ENCODE peak calls at places on chromosome X, in seven cellular contexts. C is BJ; D is CD8-positive, alpha-beta memory T cell; O is cardiac fibroblast; N is PC-3; G is IMR-90; T is thoracic aorta. E is an unnamed sample.

GRCh38 chrX:150258463-150259430 is 104.4 kb upstream of the MAMLD1 start:
- DNase-seq in C (no peak), D (no peak), O (peak), N (no peak), G (peak), T (no peak), E (no peak)

GRCh38 chrX:139832728-139833309 is 100.0 kb downstream of the ATP11C start:
- DNase-seq in C (no peak), D (no peak), O (no peak), N (peak), G (no peak), T (no peak), E (no peak)

GRCh38 chrX:46819136-46819535 is 17.7 kb upstream of the RP2 start:
- DNase-seq in C (no peak), D (no peak), O (no peak), N (no peak), G (no peak), T (no peak), E (no peak)

GRCh38 chrX:85836868-85837267 is 210.5 kb downstream of the CHM start:
- DNase-seq in C (no peak), D (no peak), O (peak), N (peak), G (peak), T (no peak), E (no peak)

GRCh38 chrX:133229361-133229760 is 11.2 kb upstream of the TFDP3 start:
- DNase-seq in C (no peak), D (no peak), O (no peak), N (peak), G (peak), T (no peak), E (no peak)

GRCh38 chrX:18676050-18676449 is 4.1 kb upstream of the RS1 start:
- DNase-seq in C (no peak), D (no peak), O (no peak), N (no peak), G (no peak), T (no peak), E (no peak)

GRCh38 chrX:18883234-18883960 is 100.5 kb downstream of the PHKA2 start:
- DNase-seq in C (no peak), D (no peak), O (no peak), N (peak), G (no peak), T (no peak), E (no peak)

GRCh38 chrX:65608021-65608420 is 59.4 kb upstream of the MSN start:
- DNase-seq in C (no peak), D (no peak), O (no peak), N (no peak), G (no peak), T (no peak), E (no peak)

GRCh38 chrX:21944136-21944615 is 3.7 kb downstream of the SMS start:
- DNase-seq in C (no peak), D (no peak), O (no peak), N (no peak), G (no peak), T (no peak), E (no peak)

GRCh38 chrX:153539171-153539978 is 21.9 kb downstream of the ATP2B3 start:
- DNase-seq in C (no peak), D (peak), O (peak), N (peak), G (peak), T (no peak), E (peak)

GRCh38 chrX:9416562-9417319 is 48.1 kb upstream of the TBL1X start:
- DNase-seq in C (peak), D (no peak), O (peak), N (peak), G (peak), T (no peak), E (no peak)

GRCh38 chrX:9278475-9279270 is 186.2 kb upstream of the TBL1X start:
- DNase-seq in C (no peak), D (no peak), O (no peak), N (no peak), G (peak), T (no peak), E (no peak)

GRCh38 chrX:72254835-72255234 is 16.0 kb upstream of the ERCC6L start:
- DNase-seq in C (no peak), D (no peak), O (no peak), N (no peak), G (no peak), T (no peak), E (no peak)

GRCh38 chrX:50799531-50799961 is 14.4 kb downstream of the SHROOM4 start:
- DNase-seq in C (peak), D (no peak), O (peak), N (no peak), G (peak), T (no peak), E (no peak)

GRCh38 chrX:132488819-132489255 is at the start of gene MBNL3:
- DNase-seq in C (no peak), D (peak), O (peak), N (peak), G (peak), T (no peak), E (peak)

GRCh38 chrX:153727108-153727931 is 2.7 kb downstream of the ABCD1 start:
- DNase-seq in C (no peak), D (no peak), O (no peak), N (peak), G (no peak), T (no peak), E (no peak)

GRCh38 chrX:47637546-47638195 is 7.9 kb upstream of the CFP start:
- DNase-seq in C (no peak), D (no peak), O (no peak), N (no peak), G (no peak), T (no peak), E (no peak)

GRCh38 chrX:12956704-12957541 is 18.0 kb upstream of the TMSB4X start:
- DNase-seq in C (no peak), D (peak), O (peak), N (peak), G (peak), T (no peak), E (peak)

GRCh38 chrX:152904151-152905080 is 6.5 kb downstream of the ZNF185 start:
- DNase-seq in C (no peak), D (no peak), O (peak), N (peak), G (peak), T (no peak), E (no peak)

GRCh38 chrX:150692837-150693781 is at the start of gene MTMR1:
- DNase-seq in C (no peak), D (peak), O (no peak), N (peak), G (no peak), T (no peak), E (no peak)

GRCh38 chrX:70433848-70434351 is 10.7 kb upstream of the DLG3 start:
- DNase-seq in C (no peak), D (peak), O (peak), N (peak), G (peak), T (no peak), E (peak)

GRCh38 chrX:107485019-107485418 is 35.6 kb downstream of the FRMPD3 start:
- DNase-seq in C (no peak), D (no peak), O (no peak), N (no peak), G (no peak), T (no peak), E (no peak)

GRCh38 chrX:129472116-129472515 is 51.2 kb downstream of the SMARCA1 start:
- DNase-seq in C (no peak), D (no peak), O (peak), N (peak), G (peak), T (no peak), E (no peak)

GRCh38 chrX:74325130-74326059 is 21.4 kb downstream of the ZCCHC13 start:
- DNase-seq in C (no peak), D (no peak), O (no peak), N (no peak), G (no peak), T (no peak), E (no peak)

GRCh38 chrX:150873616-150874015 is 24.9 kb downstream of the CD99L2 start:
- DNase-seq in C (no peak), D (no peak), O (peak), N (peak), G (peak), T (peak), E (no peak)

GRCh38 chrX:136395271-136395670 is 92.5 kb upstream of the BRS3 start:
- DNase-seq in C (no peak), D (no peak), O (peak), N (peak), G (peak), T (no peak), E (no peak)

GRCh38 chrX:71198066-71198465 is 25.0 kb upstream of the GJB1 start:
- DNase-seq in C (no peak), D (no peak), O (no peak), N (no peak), G (no peak), T (no peak), E (no peak)

GRCh38 chrX:108443065-108443464 is 3.4 kb downstream of the COL4A5 start:
- DNase-seq in C (no peak), D (no peak), O (no peak), N (no peak), G (no peak), T (no peak), E (no peak)

GRCh38 chrX:8846271-8846670 is 45.1 kb upstream of the FAM9A start:
- DNase-seq in C (no peak), D (no peak), O (no peak), N (no peak), G (no peak), T (no peak), E (no peak)

GRCh38 chrX:12877386-12877785 is 10.5 kb downstream of the TLR7 start:
- DNase-seq in C (no peak), D (no peak), O (no peak), N (no peak), G (no peak), T (no peak), E (no peak)

GRCh38 chrX:331145-331771 is 12.7 kb upstream of the GTPBP6 start:
- DNase-seq in C (no peak), D (peak), O (peak), N (peak), G (peak), T (no peak), E (no peak)

GRCh38 chrX:101117701-101118100 is 19.7 kb downstream of the CENPI start:
- DNase-seq in C (no peak), D (no peak), O (peak), N (no peak), G (peak), T (no peak), E (no peak)

GRCh38 chrX:38513087-38513742 is 48.1 kb upstream of the TSPAN7 start:
- DNase-seq in C (no peak), D (no peak), O (no peak), N (peak), G (no peak), T (no peak), E (no peak)

GRCh38 chrX:6184900-6185515 is 43.7 kb downstream of the NLGN4X start:
- DNase-seq in C (no peak), D (no peak), O (peak), N (no peak), G (no peak), T (no peak), E (no peak)

GRCh38 chrX:103535206-103535605 is 15.9 kb upstream of the RAB40A start:
- DNase-seq in C (no peak), D (no peak), O (no peak), N (no peak), G (no peak), T (no peak), E (no peak)

GRCh38 chrX:103536071-103536470 is 16.8 kb upstream of the RAB40A start:
- DNase-seq in C (no peak), D (no peak), O (peak), N (no peak), G (no peak), T (no peak), E (no peak)

GRCh38 chrX:103531002-103531401 is 11.7 kb upstream of the RAB40A start:
- DNase-seq in C (peak), D (no peak), O (peak), N (no peak), G (peak), T (no peak), E (no peak)

GRCh38 chrX:103530540-103530939 is 11.3 kb upstream of the RAB40A start:
- DNase-seq in C (no peak), D (no peak), O (peak), N (no peak), G (peak), T (no peak), E (no peak)

DNA sequence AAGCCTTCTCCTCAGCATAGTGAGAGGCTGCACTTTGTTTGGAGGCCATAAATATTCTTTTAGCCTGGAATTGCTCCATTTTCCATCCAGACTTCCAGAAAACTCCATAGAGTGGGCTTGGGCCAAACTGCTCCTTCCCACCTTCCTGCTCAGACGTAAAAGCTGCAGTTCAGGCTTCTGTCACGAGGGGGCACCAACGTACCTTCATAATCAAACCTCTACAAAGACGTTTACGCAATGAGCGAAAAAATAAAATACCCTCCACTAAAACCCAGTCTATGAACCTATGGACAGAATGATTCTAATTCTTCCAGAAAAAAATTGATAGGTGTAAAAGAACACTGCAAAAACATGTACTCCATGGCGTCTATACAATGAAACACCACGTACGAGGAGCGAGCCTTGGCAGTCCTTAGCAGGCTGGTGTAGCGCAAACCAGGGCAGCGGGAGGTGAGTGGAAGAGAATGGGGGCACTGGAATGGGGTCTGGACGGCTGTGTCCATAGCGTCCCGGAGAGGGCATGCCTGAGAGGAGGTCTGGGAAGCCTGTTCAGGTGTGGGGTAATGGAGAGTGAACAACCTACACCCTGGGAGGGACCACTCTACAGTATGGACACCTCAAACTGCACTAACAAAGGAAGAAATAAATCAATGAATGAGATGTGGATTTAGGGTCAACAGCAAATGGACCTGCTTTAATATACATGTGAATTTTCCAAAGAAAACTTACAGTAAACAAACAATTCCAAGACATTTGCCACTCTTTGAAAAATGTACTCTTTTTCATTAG is 14.3 kb upstream of the RAB40A start:
- DNase-seq in C (no peak), D (peak), O (peak), N (peak), G (peak), T (peak), E (peak)
- H3K4me3 ChIP-seq in C (peak), D (peak), O (peak), N (peak), G (no peak), T (peak), E (no peak)

DNA sequence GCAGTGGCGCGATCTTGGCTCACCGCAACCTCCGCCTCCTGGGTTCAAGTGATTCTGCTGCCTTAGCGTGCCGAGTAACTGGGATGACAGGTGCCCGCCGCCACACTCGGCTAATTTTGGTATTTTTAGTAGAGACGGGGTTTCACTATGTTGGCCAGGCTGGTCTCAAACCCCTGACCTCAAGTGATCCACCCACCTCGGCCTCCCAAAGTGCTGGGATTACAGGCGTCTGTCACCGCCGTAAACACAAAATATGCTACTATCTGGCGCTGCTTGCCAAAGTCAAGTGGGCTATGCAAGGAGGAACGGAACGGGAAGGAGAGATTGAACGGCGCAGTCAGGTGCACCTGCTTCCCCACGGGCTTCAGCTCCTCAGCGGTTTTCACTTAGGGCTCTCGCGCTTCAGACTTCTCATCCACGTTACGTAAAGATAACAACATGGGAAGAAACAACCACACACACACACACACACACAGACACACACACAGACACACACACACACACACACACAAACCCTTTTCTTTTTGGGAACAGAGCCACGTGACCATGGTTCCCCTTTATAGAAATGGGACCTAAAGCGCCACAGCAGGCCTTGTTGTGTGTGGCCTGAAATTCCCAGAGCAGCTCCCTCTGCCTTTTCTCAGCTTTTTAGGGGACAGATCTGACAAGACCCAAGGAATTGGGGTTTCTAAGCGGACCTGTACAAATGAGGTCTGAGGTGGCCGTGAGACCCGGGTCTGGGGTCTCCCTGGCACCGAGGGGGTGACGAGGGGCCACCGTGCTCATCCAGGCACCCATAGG is 1.5 kb downstream of the P2RY8 start:
- DNase-seq in C (no peak), D (peak), O (no peak), N (no peak), G (no peak), T (no peak), E (peak)
- H3K4me3 ChIP-seq in C (no peak), D (peak), O (no peak), N (no peak), G (no peak), T (peak), E (peak)

GRCh38 chrX:138504254-138504653 is 207.3 kb downstream of the FGF13 start:
- DNase-seq in C (no peak), D (no peak), O (no peak), N (no peak), G (no peak), T (no peak), E (no peak)
- H3K4me3 ChIP-seq in C (no peak), D (no peak), O (no peak), N (no peak), G (no peak), T (no peak), E (no peak)

GRCh38 chrX:40011483-40012038 is 86.2 kb downstream of the BCOR start:
- DNase-seq in C (no peak), D (no peak), O (no peak), N (no peak), G (no peak), T (no peak), E (no peak)
- H3K4me3 ChIP-seq in C (no peak), D (no peak), O (no peak), N (peak), G (no peak), T (peak), E (no peak)

DNA sequence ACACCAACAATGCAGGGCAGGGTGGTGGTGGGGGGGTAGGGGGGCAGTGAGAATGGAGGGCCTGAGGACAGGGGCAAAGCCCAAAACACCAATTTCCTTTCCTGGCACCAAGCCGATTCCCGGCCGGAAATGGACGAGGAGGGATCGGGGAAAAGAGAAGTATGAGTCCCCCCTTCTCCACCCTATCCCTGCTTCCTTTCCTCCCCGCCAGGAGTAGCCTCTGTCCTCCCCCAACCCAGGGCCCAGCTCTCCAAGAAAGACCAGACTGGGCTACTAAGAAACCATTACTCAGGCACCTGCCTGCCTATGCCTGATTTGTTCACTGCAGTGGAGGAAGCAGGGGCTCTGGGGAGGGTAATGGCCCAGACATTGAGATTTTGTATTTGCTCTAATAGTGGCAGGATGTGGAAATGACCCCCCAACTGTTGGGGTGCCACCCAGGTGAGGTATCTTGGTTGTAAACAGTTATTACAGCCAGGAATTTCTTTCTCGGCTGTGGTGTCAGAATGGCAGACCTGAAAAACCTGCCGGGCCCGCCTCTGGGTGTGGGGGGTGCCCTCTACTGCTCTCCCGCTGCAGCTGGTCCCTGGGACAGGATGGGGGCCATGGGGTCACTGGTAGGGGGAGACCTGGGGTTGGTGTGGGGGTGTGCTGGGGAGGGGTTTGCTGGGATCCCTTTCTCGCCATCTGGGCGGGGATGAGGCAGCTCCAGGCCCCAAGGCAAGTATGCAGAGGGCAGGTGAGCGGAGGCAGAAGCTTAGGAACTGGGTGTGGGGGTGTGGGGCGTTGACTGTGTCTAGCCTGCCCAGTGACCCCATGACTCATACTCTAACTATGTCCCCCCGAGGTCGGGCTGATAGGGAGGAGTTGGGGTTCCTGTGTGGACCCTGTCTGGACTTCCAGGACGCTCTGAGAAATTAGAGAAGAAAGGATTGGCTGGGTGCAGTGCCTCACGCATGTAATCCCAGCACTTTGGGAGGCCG is 701 bp downstream of the CCDC120 start:
- DNase-seq in C (no peak), D (no peak), O (no peak), N (peak), G (no peak), T (no peak), E (no peak)
- H3K4me3 ChIP-seq in C (no peak), D (no peak), O (no peak), N (peak), G (no peak), T (no peak), E (no peak)